ENCODE peak calls at places on chromosomes 1 and 21, in six cellular contexts. J is AG04450; U is stimulated activated CD4-positive, alpha-beta T cell treated with anti-CD3 and anti-CD28 coated beads, Interleukin-15, amount 100 ng/mL, for 24 hours; I is ACHN; L is epithelial cell of proximal tubule; M is MM.1S. O is an unnamed sample.

GRCh38 chr1:219189021-219189824 is 15.5 kb downstream of the LYPLAL1 start:
- DNase-seq in J (peak; percentile 27), U (no peak), I (peak; percentile 67), L (peak; percentile 71), M (peak; percentile 72), O (no peak)

GRCh38 chr1:27618341-27619067 is 14.6 kb upstream of the AHDC1 start:
- DNase-seq in J (no peak), U (peak; percentile 38), I (no peak), L (no peak), M (no peak), O (peak; percentile 86)

GRCh38 chr1:19166066-19166465 is 44.0 kb downstream of the UBR4 start:
- DNase-seq in J (no peak), U (no peak), I (no peak), L (no peak), M (no peak), O (no peak)

GRCh38 chr21:36696390-36696639 is 2.6 kb upstream of the SIM2 start:
- DNase-seq in J (no peak), U (no peak), I (no peak), L (no peak), M (no peak), O (no peak)

GRCh38 chr1:19640363-19641316 is 3.5 kb upstream of the NBL1 start:
- DNase-seq in J (no peak), U (no peak), I (peak; percentile 71), L (no peak), M (no peak), O (no peak)

GRCh38 chr21:17925000-17925610 is 105.9 kb upstream of the C21orf91 start:
- DNase-seq in J (peak; percentile 6), U (peak; percentile 63), I (peak; percentile 54), L (no peak), M (peak; percentile 73), O (peak; percentile 39)

GRCh38 chr1:48760889-48761288 is 15.8 kb downstream of the BEND5 start:
- DNase-seq in J (no peak), U (no peak), I (no peak), L (no peak), M (no peak), O (no peak)

GRCh38 chr1:145689922-145690321 is 17.2 kb downstream of the PDZK1 start:
- DNase-seq in J (no peak), U (no peak), I (no peak), L (no peak), M (no peak), O (no peak)

GRCh38 chr1:7680791-7681165 is 90.3 kb upstream of the VAMP3 start:
- DNase-seq in J (no peak), U (no peak), I (no peak), L (no peak), M (no peak), O (no peak)

GRCh38 chr1:45458894-45459293 is 32.1 kb downstream of the TESK2 start:
- DNase-seq in J (no peak), U (no peak), I (no peak), L (no peak), M (no peak), O (no peak)

GRCh38 chr21:41290106-41290799 is 26.3 kb upstream of the FAM3B start:
- DNase-seq in J (no peak), U (no peak), I (no peak), L (no peak), M (no peak), O (no peak)

GRCh38 chr1:160985723-160986122 is 31.1 kb upstream of the ITLN2 start:
- DNase-seq in J (no peak), U (no peak), I (no peak), L (no peak), M (no peak), O (no peak)

GRCh38 chr1:114558548-114558947 is 22.9 kb downstream of the BCAS2 start:
- DNase-seq in J (no peak), U (no peak), I (peak; percentile 14), L (no peak), M (no peak), O (peak; percentile 27)

GRCh38 chr1:211148371-211148770 is 14.4 kb upstream of the KCNH1 start:
- DNase-seq in J (no peak), U (no peak), I (no peak), L (no peak), M (no peak), O (no peak)

GRCh38 chr1:29975036-29975694 is 738.8 kb downstream of the PTPRU start:
- DNase-seq in J (peak; percentile 33), U (no peak), I (peak; percentile 62), L (no peak), M (no peak), O (peak; percentile 5)

GRCh38 chr21:33127154-33127893 is 57.4 kb downstream of the OLIG1 start:
- DNase-seq in J (peak; percentile 30), U (peak; percentile 74), I (peak; percentile 70), L (no peak), M (peak; percentile 83), O (peak; percentile 54)

O was measured in immature natural killer cell.